ENCODE peak calls at places on chromosomes 1 and 21, in four cellular contexts. A is stomach, L is breast epithelium, K is adrenal gland. W is an unnamed sample.

GRCh38 chr1:231626535-231626950 is at the start of gene DISC1:
- DNase-seq in L (peak; percentile 62), A (peak; percentile 84), K (peak; percentile 88), W (no peak)

GRCh38 chr1:913491-914252 is 10.1 kb upstream of the SAMD11 start:
- DNase-seq in K (peak; percentile 4), A (peak; percentile 70), L (no peak), W (no peak)

GRCh38 chr1:65630855-65631254 is 161.8 kb upstream of the PDE4B start:
- DNase-seq in L (no peak), K (no peak), A (no peak), W (no peak)

GRCh38 chr1:101175886-101176285 is 60.9 kb upstream of the S1PR1 start:
- DNase-seq in A (no peak), L (no peak), K (no peak), W (no peak)

GRCh38 chr21:29299046-29299905 is 554 bp downstream of the BACH1 start:
- DNase-seq in L (peak; percentile 36), K (peak; percentile 72), A (peak; percentile 67), W (no peak)

GRCh38 chr1:174405219-174405618 is 42.5 kb upstream of the GPR52 start:
- DNase-seq in L (no peak), K (no peak), A (no peak), W (no peak)

GRCh38 chr1:19169642-19170041 is 40.4 kb downstream of the UBR4 start:
- DNase-seq in L (no peak), A (no peak), K (no peak), W (no peak)

GRCh38 chr1:180043785-180044184 is 89.2 kb downstream of the CEP350 start:
- DNase-seq in L (no peak), A (no peak), K (no peak), W (no peak)

GRCh38 chr1:36268981-36269380 is 37.2 kb upstream of the SH3D21 start:
- DNase-seq in L (no peak), K (no peak), A (peak; percentile 48), W (no peak)

GRCh38 chr1:100362821-100363466 is 10.6 kb downstream of the CDC14A start:
- DNase-seq in A (no peak), L (no peak), K (no peak), W (no peak)

GRCh38 chr1:238302646-238303045 is 411.9 kb upstream of the ZP4 start:
- DNase-seq in L (no peak), K (no peak), A (no peak), W (no peak)

GRCh38 chr1:89698624-89699023 is 65.7 kb downstream of the LRRC8C start:
- DNase-seq in L (no peak), K (no peak), A (no peak), W (no peak)

GRCh38 chr1:11026903-11027302 is 14.4 kb downstream of the TARDBP start:
- DNase-seq in A (no peak), K (no peak), L (no peak), W (no peak)
- TF ChIP-seq POLR2A in A (no peak), K (no peak), L (no peak), W (no peak)

DNA sequence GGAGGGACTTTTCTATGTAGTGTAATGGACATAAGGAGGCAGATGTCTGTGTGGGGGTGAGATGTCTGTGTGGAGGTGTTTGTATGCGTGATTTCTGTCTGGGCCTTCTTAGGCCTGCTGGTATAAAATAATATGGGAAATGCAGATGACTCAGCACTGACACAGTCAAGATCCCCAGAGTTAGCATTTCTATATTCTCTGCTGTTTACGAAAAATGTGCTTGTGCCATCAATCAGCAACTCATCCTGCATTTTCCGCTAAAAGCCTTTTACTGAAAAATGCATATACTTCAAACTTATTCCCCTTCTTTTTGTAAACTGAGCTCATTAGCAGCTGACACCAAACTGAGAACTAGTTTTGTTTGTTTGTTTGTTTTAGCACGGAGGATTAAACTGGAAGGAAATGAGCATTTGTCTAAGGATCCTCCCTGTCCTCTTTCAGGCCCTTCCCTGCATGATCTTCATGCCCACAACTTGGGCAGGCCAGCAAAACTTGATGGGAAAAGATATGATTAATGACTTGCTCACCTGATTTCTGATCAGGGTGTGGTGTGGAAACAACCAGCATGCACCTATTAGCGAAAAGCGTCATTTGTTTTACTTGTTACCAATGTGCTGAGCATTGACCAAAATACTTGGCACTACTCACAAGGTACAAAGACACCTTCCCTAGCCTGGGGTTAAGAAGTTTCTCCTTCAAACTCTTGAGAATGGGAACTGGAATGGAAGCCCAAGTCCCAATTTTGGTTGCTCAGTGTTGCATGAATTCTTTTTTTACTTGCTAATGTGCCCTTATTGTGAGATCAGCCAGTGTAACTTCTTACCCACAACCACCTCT is 77.4 kb downstream of the NDUFS5 start:
- DNase-seq in K (no peak), A (no peak), L (no peak), W (no peak)
- TF ChIP-seq POLR2A in K (no peak), A (no peak), L (no peak), W (no peak)

GRCh38 chr1:234605983-234606730 is 3.8 kb downstream of the IRF2BP2 start:
- DNase-seq in A (peak; percentile 53), L (peak; percentile 69), K (peak; percentile 70), W (no peak)
- TF ChIP-seq POLR2A in A (no peak), L (no peak), K (no peak), W (no peak)

DNA sequence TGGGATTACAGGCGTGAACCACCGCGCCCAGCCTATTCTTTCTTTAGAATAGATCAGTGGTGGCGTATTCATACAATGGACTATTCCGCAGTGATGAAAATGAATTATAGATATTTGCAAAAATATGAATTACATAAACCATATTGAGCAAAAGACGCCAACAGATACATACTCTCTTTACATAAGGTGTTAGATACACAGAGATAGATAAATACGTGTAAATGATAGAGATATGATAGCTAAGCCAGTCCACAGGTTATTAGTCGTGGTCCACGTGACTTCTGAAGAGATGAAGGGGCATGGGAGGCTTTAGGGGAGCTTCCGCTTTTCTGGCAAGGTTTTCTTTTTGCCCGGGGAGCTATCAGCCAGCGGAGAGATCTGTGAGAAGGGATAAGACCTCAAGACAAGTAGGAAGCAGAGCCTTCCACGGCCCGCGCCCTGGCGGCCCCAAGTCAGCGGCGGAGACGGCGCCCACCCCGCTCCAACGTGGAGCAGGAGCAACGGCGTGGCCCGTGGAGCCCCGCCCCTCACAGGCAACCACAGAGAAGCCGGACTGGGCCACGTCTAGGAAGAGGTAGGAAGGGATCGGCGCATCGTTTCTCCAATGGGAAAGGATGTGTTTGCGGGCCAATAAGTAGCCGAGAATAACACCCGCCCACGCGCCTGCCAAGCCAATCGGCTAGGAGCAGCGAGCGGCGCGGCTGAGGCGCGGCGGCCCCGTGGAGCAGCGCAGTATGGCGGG is at the start of gene MSTO1:
- DNase-seq in K (peak; percentile 98), A (peak; percentile 97), L (peak; percentile 98), W (peak; percentile 98)
- TF ChIP-seq POLR2A in K (peak; percentile 4), A (no peak), L (peak; percentile 35), W (peak; percentile 19)

W was measured in vagina.